ENCODE peak calls at places on chromosomes 11 and 22, in five cellular contexts. One of them, this sample, is unnamed.

GRCh38 chr11:67627788-67628624 is 1.7 kb downstream of the NUDT8 start:
- DNase-seq in activated T-cell treated with anti-CD3 and anti-CD28 coated beads for 24 hours: no peak
- DNase-seq in effector memory CD8-positive, alpha-beta T cell: no peak
- DNase-seq in AG09309: no peak
- DNase-seq in T-helper 9 cell: no peak
- DNase-seq in this sample: no peak

GRCh38 chr22:29245626-29246385 is 22.0 kb downstream of the RHBDD3 start:
- DNase-seq in T-helper 9 cell: peak
- DNase-seq in effector memory CD8-positive, alpha-beta T cell: peak
- DNase-seq in AG09309: no peak
- DNase-seq in activated T-cell treated with anti-CD3 and anti-CD28 coated beads for 24 hours: peak
- DNase-seq in this sample: peak

GRCh38 chr11:71532016-71532610 is 5.0 kb downstream of the KRTAP5-7 start:
- DNase-seq in AG09309: no peak
- DNase-seq in effector memory CD8-positive, alpha-beta T cell: no peak
- DNase-seq in T-helper 9 cell: no peak
- DNase-seq in activated T-cell treated with anti-CD3 and anti-CD28 coated beads for 24 hours: no peak
- DNase-seq in this sample: no peak

GRCh38 chr11:74682731-74683278 is 48.4 kb downstream of the CHRDL2 start:
- DNase-seq in effector memory CD8-positive, alpha-beta T cell: no peak
- DNase-seq in AG09309: no peak
- DNase-seq in activated T-cell treated with anti-CD3 and anti-CD28 coated beads for 24 hours: no peak
- DNase-seq in T-helper 9 cell: no peak
- DNase-seq in this sample: no peak

GRCh38 chr22:26672060-26672471 is 14.7 kb downstream of the MIAT start:
- DNase-seq in activated T-cell treated with anti-CD3 and anti-CD28 coated beads for 24 hours: no peak
- DNase-seq in AG09309: no peak
- DNase-seq in effector memory CD8-positive, alpha-beta T cell: no peak
- DNase-seq in T-helper 9 cell: no peak
- DNase-seq in this sample: peak

GRCh38 chr22:41517172-41518047 is 26.9 kb downstream of the POLR3H start:
- DNase-seq in effector memory CD8-positive, alpha-beta T cell: peak
- DNase-seq in activated T-cell treated with anti-CD3 and anti-CD28 coated beads for 24 hours: peak
- DNase-seq in AG09309: no peak
- DNase-seq in T-helper 9 cell: peak
- DNase-seq in this sample: no peak

GRCh38 chr11:61293869-61294716 is 1.0 kb downstream of the VWCE start:
- DNase-seq in effector memory CD8-positive, alpha-beta T cell: peak
- DNase-seq in T-helper 9 cell: no peak
- DNase-seq in activated T-cell treated with anti-CD3 and anti-CD28 coated beads for 24 hours: peak
- DNase-seq in AG09309: no peak
- DNase-seq in this sample: no peak

GRCh38 chr11:77501748-77502147 is 27.9 kb upstream of the PAK1 start:
- DNase-seq in T-helper 9 cell: no peak
- DNase-seq in activated T-cell treated with anti-CD3 and anti-CD28 coated beads for 24 hours: no peak
- DNase-seq in effector memory CD8-positive, alpha-beta T cell: no peak
- DNase-seq in AG09309: no peak
- DNase-seq in this sample: no peak

GRCh38 chr11:11985954-11986949 is 22.2 kb downstream of the DKK3 start:
- DNase-seq in T-helper 9 cell: no peak
- DNase-seq in effector memory CD8-positive, alpha-beta T cell: no peak
- DNase-seq in AG09309: no peak
- DNase-seq in activated T-cell treated with anti-CD3 and anti-CD28 coated beads for 24 hours: no peak
- DNase-seq in this sample: no peak

GRCh38 chr22:40002935-40003715 is 8.4 kb downstream of the FAM83F start:
- DNase-seq in effector memory CD8-positive, alpha-beta T cell: no peak
- DNase-seq in activated T-cell treated with anti-CD3 and anti-CD28 coated beads for 24 hours: no peak
- DNase-seq in AG09309: no peak
- DNase-seq in T-helper 9 cell: no peak
- DNase-seq in this sample: no peak

GRCh38 chr11:83827940-83828554 is 541.9 kb upstream of the CCDC90B start:
- DNase-seq in activated T-cell treated with anti-CD3 and anti-CD28 coated beads for 24 hours: no peak
- DNase-seq in effector memory CD8-positive, alpha-beta T cell: no peak
- DNase-seq in T-helper 9 cell: no peak
- DNase-seq in AG09309: no peak
- DNase-seq in this sample: no peak

GRCh38 chr11:123483465-123483864 is 53.4 kb downstream of the GRAMD1B start:
- DNase-seq in effector memory CD8-positive, alpha-beta T cell: no peak
- DNase-seq in AG09309: no peak
- DNase-seq in T-helper 9 cell: no peak
- DNase-seq in activated T-cell treated with anti-CD3 and anti-CD28 coated beads for 24 hours: no peak
- DNase-seq in this sample: no peak

GRCh38 chr11:65915101-65915820 is 3.6 kb downstream of the C11orf68 start:
- DNase-seq in effector memory CD8-positive, alpha-beta T cell: no peak
- DNase-seq in activated T-cell treated with anti-CD3 and anti-CD28 coated beads for 24 hours: no peak
- DNase-seq in AG09309: no peak
- DNase-seq in T-helper 9 cell: no peak
- DNase-seq in this sample: no peak

GRCh38 chr11:64119748-64120147 is 46.2 kb downstream of the MACROD1 start:
- DNase-seq in AG09309: no peak
- DNase-seq in activated T-cell treated with anti-CD3 and anti-CD28 coated beads for 24 hours: no peak
- DNase-seq in effector memory CD8-positive, alpha-beta T cell: no peak
- DNase-seq in T-helper 9 cell: no peak
- DNase-seq in this sample: no peak

GRCh38 chr11:134516529-134516928 is 104.5 kb upstream of the B3GAT1 start:
- DNase-seq in effector memory CD8-positive, alpha-beta T cell: no peak
- DNase-seq in activated T-cell treated with anti-CD3 and anti-CD28 coated beads for 24 hours: no peak
- DNase-seq in T-helper 9 cell: no peak
- DNase-seq in AG09309: no peak
- DNase-seq in this sample: no peak

GRCh38 chr11:92296138-92296515 is 71.5 kb downstream of the FAT3 start:
- DNase-seq in AG09309: no peak
- DNase-seq in activated T-cell treated with anti-CD3 and anti-CD28 coated beads for 24 hours: no peak
- DNase-seq in effector memory CD8-positive, alpha-beta T cell: no peak
- DNase-seq in T-helper 9 cell: no peak
- DNase-seq in this sample: no peak

GRCh38 chr11:2882681-2883110 is 2.9 kb downstream of the CDKN1C start:
- DNase-seq in activated T-cell treated with anti-CD3 and anti-CD28 coated beads for 24 hours: no peak
- DNase-seq in AG09309: no peak
- DNase-seq in effector memory CD8-positive, alpha-beta T cell: no peak
- DNase-seq in T-helper 9 cell: no peak
- DNase-seq in this sample: no peak

GRCh38 chr11:65452806-65453490 is 30.4 kb downstream of the NEAT1 start:
- DNase-seq in AG09309: peak
- DNase-seq in activated T-cell treated with anti-CD3 and anti-CD28 coated beads for 24 hours: no peak
- DNase-seq in effector memory CD8-positive, alpha-beta T cell: no peak
- DNase-seq in T-helper 9 cell: no peak
- DNase-seq in this sample: no peak

GRCh38 chr22:40436460-40437431 is 66.4 kb downstream of the SGSM3 start:
- DNase-seq in T-helper 9 cell: no peak
- DNase-seq in effector memory CD8-positive, alpha-beta T cell: peak
- DNase-seq in activated T-cell treated with anti-CD3 and anti-CD28 coated beads for 24 hours: no peak
- DNase-seq in AG09309: peak
- DNase-seq in this sample: no peak

GRCh38 chr11:128116447-128117240 is 470.7 kb downstream of the ETS1 start:
- DNase-seq in effector memory CD8-positive, alpha-beta T cell: no peak
- DNase-seq in T-helper 9 cell: no peak
- DNase-seq in AG09309: no peak
- DNase-seq in activated T-cell treated with anti-CD3 and anti-CD28 coated beads for 24 hours: no peak
- DNase-seq in this sample: no peak

GRCh38 chr22:37817705-37818311 is 5.4 kb upstream of the GALR3 start:
- DNase-seq in activated T-cell treated with anti-CD3 and anti-CD28 coated beads for 24 hours: peak
- DNase-seq in T-helper 9 cell: peak
- DNase-seq in effector memory CD8-positive, alpha-beta T cell: peak
- DNase-seq in AG09309: no peak
- DNase-seq in this sample: peak

GRCh38 chr11:13107544-13108044 is 98.5 kb downstream of the RASSF10 start:
- DNase-seq in activated T-cell treated with anti-CD3 and anti-CD28 coated beads for 24 hours: no peak
- DNase-seq in AG09309: no peak
- DNase-seq in effector memory CD8-positive, alpha-beta T cell: no peak
- DNase-seq in T-helper 9 cell: no peak
- DNase-seq in this sample: no peak

GRCh38 chr11:2802389-2803185 is 83.0 kb downstream of the CDKN1C start:
- DNase-seq in activated T-cell treated with anti-CD3 and anti-CD28 coated beads for 24 hours: no peak
- DNase-seq in AG09309: no peak
- DNase-seq in T-helper 9 cell: no peak
- DNase-seq in effector memory CD8-positive, alpha-beta T cell: no peak
- DNase-seq in this sample: peak

GRCh38 chr11:1024597-1025409 is 11.7 kb downstream of the MUC6 start:
- DNase-seq in T-helper 9 cell: no peak
- DNase-seq in activated T-cell treated with anti-CD3 and anti-CD28 coated beads for 24 hours: no peak
- DNase-seq in effector memory CD8-positive, alpha-beta T cell: no peak
- DNase-seq in AG09309: no peak
- DNase-seq in this sample: no peak

GRCh38 chr22:41074466-41074865 is 17.9 kb upstream of the EP300 start:
- DNase-seq in T-helper 9 cell: no peak
- DNase-seq in AG09309: no peak
- DNase-seq in activated T-cell treated with anti-CD3 and anti-CD28 coated beads for 24 hours: no peak
- DNase-seq in effector memory CD8-positive, alpha-beta T cell: no peak
- DNase-seq in this sample: no peak

GRCh38 chr11:62398011-62398994 is 20.5 kb upstream of the SCGB1A1 start:
- DNase-seq in T-helper 9 cell: no peak
- DNase-seq in AG09309: no peak
- DNase-seq in activated T-cell treated with anti-CD3 and anti-CD28 coated beads for 24 hours: no peak
- DNase-seq in effector memory CD8-positive, alpha-beta T cell: no peak
- DNase-seq in this sample: no peak

This sample was measured in T-helper 17 cell.